ENCODE peak calls at places on chromosomes 1 and 21, in seven cellular contexts. R is AG04450; W is M059J; S is tibial nerve; A is fibroblast of mammary gland; Q is activated CD4-positive, alpha-beta T cell treated with anti-CD3 and anti-CD28 coated beads, Interleukin-2, amount 50 U/mL, for 48 hours; C is iPS-NIHi11. U is an unnamed sample.

GRCh38 chr1:182051938-182052337 is 9.6 kb downstream of the ZNF648 start:
- DNase-seq in S (no peak), A (peak; percentile 26), W (no peak), C (no peak), Q (no peak), R (no peak), U (no peak)

GRCh38 chr21:41634211-41634694 is 126.3 kb upstream of the TMPRSS2 start:
- DNase-seq in A (no peak), S (no peak), R (no peak), W (peak; percentile 96), C (peak; percentile 54), Q (no peak), U (peak; percentile 93)

GRCh38 chr1:229156819-229157218 is 114.1 kb upstream of the RAB4A start:
- DNase-seq in S (no peak), C (peak; percentile 56), Q (no peak), W (peak; percentile 6), R (no peak), A (peak; percentile 7), U (no peak)

GRCh38 chr21:44785620-44786344 is 15.8 kb downstream of the UBE2G2 start:
- DNase-seq in R (no peak), A (peak; percentile 13), W (peak; percentile 39), C (no peak), Q (no peak), S (no peak), U (no peak)

GRCh38 chr1:183164350-183164749 is 21.7 kb upstream of the LAMC2 start:
- DNase-seq in R (no peak), Q (no peak), C (peak; percentile 78), W (peak; percentile 96), A (peak; percentile 40), S (no peak), U (peak; percentile 85)

GRCh38 chr1:85394130-85394529 is 70.8 kb downstream of the DDAH1 start:
- DNase-seq in W (no peak), C (no peak), Q (no peak), A (peak; percentile 37), R (no peak), S (no peak), U (no peak)

GRCh38 chr1:200306954-200307754 is 102.7 kb downstream of the ZNF281 start:
- DNase-seq in Q (no peak), S (no peak), W (peak; percentile 48), A (peak; percentile 43), R (no peak), C (peak; percentile 69), U (no peak)

GRCh38 chr1:170001266-170001665 is 73.2 kb downstream of the KIFAP3 start:
- DNase-seq in W (peak; percentile 3), R (no peak), S (no peak), Q (no peak), C (no peak), A (no peak), U (no peak)

GRCh38 chr1:35646043-35646442 is 4.7 kb upstream of the PSMB2 start:
- DNase-seq in W (peak; percentile 45), Q (no peak), R (no peak), C (peak; percentile 25), S (no peak), A (peak; percentile 31), U (peak; percentile 8)

GRCh38 chr1:77018386-77019156 is 151.3 kb downstream of the ST6GALNAC5 start:
- DNase-seq in W (no peak), C (no peak), R (no peak), Q (no peak), A (no peak), S (no peak), U (peak; percentile 62)

GRCh38 chr1:21564521-21565095 is 55.4 kb downstream of the ALPL start:
- DNase-seq in W (peak; percentile 41), S (no peak), R (no peak), Q (no peak), C (no peak), A (peak; percentile 44), U (no peak)

GRCh38 chr1:151340870-151341754 is 5.9 kb downstream of the RFX5 start:
- DNase-seq in Q (peak; percentile 19), R (peak; percentile 72), A (peak; percentile 87), W (peak; percentile 88), S (no peak), C (peak; percentile 66), U (peak; percentile 78)

GRCh38 chr1:109252893-109253802 is 3.8 kb downstream of the CELSR2 start:
- DNase-seq in A (no peak), S (no peak), W (no peak), C (peak; percentile 58), R (no peak), Q (no peak), U (no peak)

GRCh38 chr21:30718239-30718909 is at the start of gene KRTAP21-3:
- DNase-seq in C (no peak), Q (no peak), W (peak; percentile 65), A (peak; percentile 43), R (no peak), S (no peak), U (no peak)

GRCh38 chr1:229625893-229626831 is at the start of the genes TAF5L and URB2:
- DNase-seq in W (peak; percentile 87), Q (peak; percentile 83), C (peak; percentile 99), A (peak; percentile 85), R (peak; percentile 65), S (peak; percentile 62), U (peak; percentile 88)

GRCh38 chr1:47388548-47389238 is 27.4 kb upstream of the FOXE3 start:
- DNase-seq in A (peak; percentile 66), Q (peak; percentile 61), C (peak; percentile 84), R (no peak), S (peak; percentile 49), W (peak; percentile 69), U (peak; percentile 87)

GRCh38 chr1:77371396-77371795 is 89.6 kb downstream of the AK5 start:
- DNase-seq in A (peak; percentile 55), Q (no peak), W (peak; percentile 49), C (no peak), R (no peak), S (no peak), U (no peak)

U was measured in ELF-1.